ENCODE peak calls at places on chromosomes 13 and 19, in five cellular contexts. Z is stimulated activated CD4-positive, alpha-beta T cell treated with anti-CD3 and anti-CD28 coated beads, Interleukin-2, amount 100 ng/mL, for 24 hours; I is uterus; W is activated T-helper 1 cell treated with Interleukin-2 at 50 U/mL for 16 hours; H is NB4. Q is an unnamed sample.
A peak's percentile ranks its signal among the peaks of the same experiment; 100 is the strongest.

GRCh38 chr13:112904436-112904960 is 64.5 kb upstream of the MCF2L start:
- DNase-seq in Z (no peak), I (no peak), W (no peak), H (no peak), Q (no peak)

GRCh38 chr13:32019612-32020233 is 11.9 kb upstream of the FRY start:
- DNase-seq in Z (no peak), I (peak; percentile 62), W (no peak), H (peak; percentile 89), Q (peak; percentile 17)

GRCh38 chr13:95624020-95624419 is 20.5 kb downstream of the DZIP1 start:
- DNase-seq in Z (no peak), I (peak; percentile 16), W (no peak), H (peak; percentile 69), Q (no peak)

GRCh38 chr13:51148952-51149573 is 38.0 kb upstream of the C13orf42 start:
- DNase-seq in Z (no peak), I (peak; percentile 28), W (no peak), H (peak; percentile 44), Q (no peak)

GRCh38 chr19:46637224-46637623 is 1.2 kb upstream of the GNG8 start:
- DNase-seq in Z (peak; percentile 39), I (no peak), W (no peak), H (peak; percentile 50), Q (no peak)

GRCh38 chr13:60143775-60144174 is 20.0 kb downstream of the DIAPH3 start:
- DNase-seq in Z (no peak), I (no peak), W (no peak), H (no peak), Q (no peak)

GRCh38 chr19:8262431-8262830 is 45.7 kb downstream of the CD320 start:
- DNase-seq in Z (no peak), I (no peak), W (no peak), H (no peak), Q (no peak)

GRCh38 chr13:89865331-89865833 is 1482.1 kb upstream of the MIR17HG start:
- DNase-seq in Z (no peak), I (no peak), W (no peak), H (no peak), Q (no peak)

GRCh38 chr13:24178847-24179845 is 18.6 kb downstream of the SPATA13 start:
- DNase-seq in Z (no peak), I (no peak), W (no peak), H (no peak), Q (no peak)

GRCh38 chr13:105627270-105627669 is 908.2 kb downstream of the EFNB2 start:
- DNase-seq in Z (no peak), I (no peak), W (no peak), H (no peak), Q (no peak)

GRCh38 chr13:37383856-37384255 is 214.7 kb downstream of the POSTN start:
- DNase-seq in Z (no peak), I (no peak), W (no peak), H (no peak), Q (no peak)

GRCh38 chr13:89763011-89763410 is 1584.5 kb upstream of the MIR17HG start:
- DNase-seq in Z (no peak), I (no peak), W (no peak), H (no peak), Q (no peak)

GRCh38 chr13:33799950-33800592 is 17.9 kb upstream of the RFC3 start:
- DNase-seq in Z (no peak), I (no peak), W (no peak), H (peak; percentile 50), Q (no peak)

GRCh38 chr13:98541211-98541610 is 35.7 kb downstream of the STK24 start:
- DNase-seq in Z (no peak), I (no peak), W (no peak), H (no peak), Q (no peak)

GRCh38 chr13:31556376-31556775 is 182.9 kb upstream of the RXFP2 start:
- DNase-seq in Z (no peak), I (no peak), W (no peak), H (no peak), Q (no peak)

GRCh38 chr13:27219611-27220010 is 31.7 kb upstream of the RPL21 start:
- DNase-seq in Z (no peak), I (no peak), W (no peak), H (no peak), Q (no peak)

GRCh38 chr19:14183741-14184395 is 22.1 kb downstream of the ADGRL1 start:
- DNase-seq in Z (no peak), I (no peak), W (no peak), H (no peak), Q (no peak)

GRCh38 chr13:43787998-43788397 is 1.2 kb upstream of the ENOX1 start:
- DNase-seq in Z (no peak), I (peak; percentile 27), W (no peak), H (no peak), Q (no peak)

GRCh38 chr13:24282256-24282655 is 27.1 kb upstream of the C1QTNF9 start:
- DNase-seq in Z (no peak), I (no peak), W (no peak), H (no peak), Q (no peak)

Q was measured in activated naive CD4-positive, alpha-beta T cell treated with anti-CD3 and anti-CD28 coated beads, Interleukin-2, amount 50 U/mL, for 16 hours.